ENCODE peak calls at places on chromosomes 13 and 19, in six cellular contexts. G is T-helper 9 cell; Q is astrocyte; R is neural progenitor cell; T is T-cell; K is activated naive CD4-positive, alpha-beta T cell. P is an unnamed sample.

GRCh38 chr19:7294571-7295212 is 478 bp upstream of the INSR start:
- DNase-seq in G (no peak), Q (peak; percentile 12), R (peak; percentile 69), T (no peak), K (no peak), P (peak; percentile 62)

GRCh38 chr13:90938848-90939247 is 408.6 kb upstream of the MIR17HG start:
- DNase-seq in G (no peak), Q (no peak), R (no peak), T (no peak), K (no peak), P (no peak)

GRCh38 chr19:52343548-52343947 is 7.5 kb downstream of the ZNF610 start:
- DNase-seq in G (peak; percentile 32), Q (peak; percentile 20), R (peak; percentile 85), T (peak; percentile 35), K (peak; percentile 12), P (peak; percentile 43)

GRCh38 chr19:42538841-42539709 is 10.8 kb upstream of the CEACAM1 start:
- DNase-seq in G (no peak), Q (no peak), R (no peak), T (no peak), K (no peak), P (no peak)

GRCh38 chr13:84366484-84366883 is 484.2 kb upstream of the SLITRK1 start:
- DNase-seq in G (no peak), Q (peak; percentile 65), R (no peak), T (no peak), K (no peak), P (no peak)

GRCh38 chr13:100611678-100612492 is 23.3 kb upstream of the GGACT start:
- DNase-seq in G (no peak), Q (peak; percentile 48), R (no peak), T (no peak), K (no peak), P (no peak)

GRCh38 chr13:28566283-28566682 is 71.4 kb upstream of the FLT1 start:
- DNase-seq in G (no peak), Q (no peak), R (no peak), T (no peak), K (no peak), P (no peak)

GRCh38 chr19:11377237-11377636 is 2.8 kb downstream of the SWSAP1 start:
- DNase-seq in G (no peak), Q (peak; percentile 86), R (no peak), T (no peak), K (no peak), P (no peak)

GRCh38 chr19:30388819-30389218 is 16.6 kb downstream of the ZNF536 start:
- DNase-seq in G (no peak), Q (no peak), R (no peak), T (no peak), K (no peak), P (no peak)

P was measured in GM10248.